ENCODE peak calls at places on chromosomes 6 and 20, in eight cellular contexts. Q, O, H, F, W, S, E and M are unnamed samples.

GRCh38 chr6:136783495-136784270 is 8.6 kb downstream of the MAP3K5 start:
- DNase-seq in Q (no peak), O (no peak), H (no peak), F (no peak), W (no peak), S (no peak), E (no peak), M (no peak)

GRCh38 chr6:52208612-52209011 is 22.4 kb downstream of the IL17A start:
- DNase-seq in Q (no peak), O (no peak), H (no peak), F (no peak), W (no peak), S (no peak), E (no peak), M (no peak)

GRCh38 chr6:79510707-79511106 is 26.5 kb downstream of the LCA5 start:
- DNase-seq in Q (no peak), O (no peak), H (no peak), F (no peak), W (no peak), S (no peak), E (no peak), M (no peak)

GRCh38 chr6:4258733-4259132 is 123.4 kb upstream of the ECI2 start:
- DNase-seq in Q (no peak), O (no peak), H (no peak), F (no peak), W (no peak), S (no peak), E (no peak), M (no peak)

GRCh38 chr20:14915356-14915755 is 577.9 kb upstream of the FLRT3 start:
- DNase-seq in Q (no peak), O (no peak), H (no peak), F (no peak), W (no peak), S (no peak), E (no peak), M (no peak)

GRCh38 chr20:24699321-24700165 is 230.1 kb downstream of the SYNDIG1 start:
- DNase-seq in Q (no peak), O (no peak), H (no peak), F (no peak), W (no peak), S (no peak), E (no peak), M (no peak)

GRCh38 chr6:33622456-33623431 is 1.6 kb downstream of the ITPR3 start:
- DNase-seq in Q (no peak), O (no peak), H (no peak), F (no peak), W (no peak), S (peak), E (no peak), M (peak)

GRCh38 chr6:85261250-85261649 is 188.6 kb upstream of the NT5E start:
- DNase-seq in Q (no peak), O (no peak), H (no peak), F (no peak), W (no peak), S (peak), E (no peak), M (no peak)

GRCh38 chr6:139161169-139161568 is 26.3 kb downstream of the HECA start:
- DNase-seq in Q (peak), O (no peak), H (peak), F (no peak), W (no peak), S (peak), E (no peak), M (peak)

GRCh38 chr20:15867899-15868298 is 705.3 kb downstream of the KIF16B start:
- DNase-seq in Q (no peak), O (no peak), H (no peak), F (no peak), W (no peak), S (no peak), E (no peak), M (no peak)

GRCh38 chr20:50332491-50332980 is 141.9 kb downstream of the CEBPB start:
- DNase-seq in Q (no peak), O (no peak), H (no peak), F (no peak), W (no peak), S (peak), E (no peak), M (no peak)

GRCh38 chr20:51554538-51555165 is 12.1 kb upstream of the NFATC2 start:
- DNase-seq in Q (no peak), O (no peak), H (no peak), F (no peak), W (peak), S (peak), E (no peak), M (no peak)

GRCh38 chr6:153084393-153084792 is 46.7 kb downstream of the RGS17 start:
- DNase-seq in Q (no peak), O (no peak), H (no peak), F (no peak), W (no peak), S (peak), E (peak), M (peak)

GRCh38 chr6:34463849-34464248 is 2.0 kb upstream of the PACSIN1 start:
- DNase-seq in Q (no peak), O (no peak), H (no peak), F (no peak), W (no peak), S (no peak), E (no peak), M (no peak)

GRCh38 chr6:131949909-131950766 is 1.0 kb downstream of the CCN2 start:
- DNase-seq in Q (no peak), O (no peak), H (no peak), F (peak), W (peak), S (peak), E (peak), M (peak)

GRCh38 chr20:62991196-62991807 is 15.5 kb downstream of the BHLHE23 start:
- DNase-seq in Q (no peak), O (no peak), H (no peak), F (no peak), W (no peak), S (no peak), E (no peak), M (no peak)

GRCh38 chr20:2619961-2620595 is 32.4 kb upstream of the NOP56 start:
- DNase-seq in Q (no peak), O (no peak), H (no peak), F (no peak), W (no peak), S (peak), E (no peak), M (peak)

GRCh38 chr6:89597988-89598387 is 40.6 kb downstream of the LYRM2 start:
- DNase-seq in Q (no peak), O (peak), H (no peak), F (no peak), W (peak), S (peak), E (no peak), M (peak)

GRCh38 chr20:24777746-24778145 is 171.3 kb upstream of the CST7 start:
- DNase-seq in Q (no peak), O (no peak), H (no peak), F (peak), W (no peak), S (no peak), E (no peak), M (no peak)

GRCh38 chr6:128039542-128039941 is 138.7 kb upstream of the THEMIS start:
- DNase-seq in Q (no peak), O (no peak), H (no peak), F (no peak), W (no peak), S (no peak), E (no peak), M (no peak)

GRCh38 chr6:33080127-33081089 is 4.6 kb downstream of the HLA-DPB1 start:
- DNase-seq in Q (no peak), O (no peak), H (no peak), F (no peak), W (peak), S (peak), E (no peak), M (peak)